ENCODE peak calls at places on chromosome 7, in seven cellular contexts. C, Y, K, N, H, E and W are unnamed samples.

GRCh38 chr7:133052357-133052756 is 29.5 kb downstream of the CHCHD3 start:
- DNase-seq in E (no peak), K (no peak), N (no peak), H (no peak), C (no peak), Y (no peak), W (no peak)

GRCh38 chr7:134356421-134356936 is 39.7 kb upstream of the SLC35B4 start:
- DNase-seq in H (no peak), C (no peak), Y (no peak), N (no peak), E (no peak), K (no peak), W (no peak)

GRCh38 chr7:155879592-155879991 is 67.3 kb upstream of the SHH start:
- DNase-seq in Y (no peak), H (peak; percentile 45), K (no peak), N (no peak), C (no peak), E (no peak), W (peak; percentile 48)

GRCh38 chr7:91265693-91266066 is 1.4 kb downstream of the FZD1 start:
- DNase-seq in N (no peak), C (no peak), Y (no peak), K (no peak), H (peak; percentile 86), E (no peak), W (no peak)

GRCh38 chr7:28329616-28330373 is 82.5 kb upstream of the CREB5 start:
- DNase-seq in E (no peak), N (no peak), K (no peak), C (peak; percentile 73), Y (no peak), H (no peak), W (no peak)

GRCh38 chr7:39083781-39084180 is 106.1 kb downstream of the POU6F2 start:
- DNase-seq in Y (no peak), E (no peak), C (no peak), K (no peak), N (no peak), H (no peak), W (no peak)

GRCh38 chr7:31095286-31096197 is 43.4 kb downstream of the ADCYAP1R1 start:
- DNase-seq in Y (no peak), N (no peak), E (no peak), K (no peak), C (no peak), H (peak; percentile 61), W (peak; percentile 62)

GRCh38 chr7:8365499-8366110 is 67.8 kb upstream of the NXPH1 start:
- DNase-seq in H (no peak), K (no peak), Y (no peak), C (no peak), E (peak; percentile 9), N (no peak), W (no peak)

GRCh38 chr7:41045556-41046123 is 657.2 kb downstream of the INHBA start:
- DNase-seq in Y (no peak), N (no peak), C (no peak), E (no peak), K (no peak), H (no peak), W (no peak)

GRCh38 chr7:66871076-66871475 is 49.9 kb upstream of the TMEM248 start:
- DNase-seq in N (no peak), H (no peak), Y (no peak), E (no peak), K (no peak), C (peak; percentile 27), W (no peak)

GRCh38 chr7:101118856-101119255 is 8.0 kb upstream of the SERPINE1 start:
- DNase-seq in H (no peak), Y (no peak), N (no peak), E (no peak), C (no peak), K (no peak), W (no peak)

GRCh38 chr7:155576900-155577508 is 30.6 kb upstream of the CNPY1 start:
- DNase-seq in C (no peak), N (no peak), Y (no peak), H (no peak), K (no peak), E (no peak), W (no peak)

GRCh38 chr7:12570529-12571461 is at the start of gene SCIN:
- DNase-seq in Y (no peak), N (peak; percentile 25), H (peak; percentile 83), E (peak; percentile 35), C (peak; percentile 10), K (no peak), W (no peak)

GRCh38 chr7:121151663-121152344 is 163.3 kb downstream of the CPED1 start:
- DNase-seq in C (no peak), N (no peak), K (no peak), E (no peak), Y (no peak), H (no peak), W (no peak)

GRCh38 chr7:122618603-122619189 is 80.2 kb downstream of the RNF133 start:
- DNase-seq in E (no peak), C (no peak), N (no peak), H (no peak), K (no peak), Y (no peak), W (no peak)

GRCh38 chr7:102287082-102287464 is 405 bp downstream of the SH2B2 start:
- DNase-seq in E (no peak), C (no peak), K (no peak), N (no peak), H (no peak), Y (no peak), W (no peak)

GRCh38 chr7:45456105-45456504 is 118.1 kb upstream of the ADCY1 start:
- DNase-seq in E (no peak), K (no peak), H (no peak), Y (no peak), N (no peak), C (no peak), W (no peak)

DNA sequence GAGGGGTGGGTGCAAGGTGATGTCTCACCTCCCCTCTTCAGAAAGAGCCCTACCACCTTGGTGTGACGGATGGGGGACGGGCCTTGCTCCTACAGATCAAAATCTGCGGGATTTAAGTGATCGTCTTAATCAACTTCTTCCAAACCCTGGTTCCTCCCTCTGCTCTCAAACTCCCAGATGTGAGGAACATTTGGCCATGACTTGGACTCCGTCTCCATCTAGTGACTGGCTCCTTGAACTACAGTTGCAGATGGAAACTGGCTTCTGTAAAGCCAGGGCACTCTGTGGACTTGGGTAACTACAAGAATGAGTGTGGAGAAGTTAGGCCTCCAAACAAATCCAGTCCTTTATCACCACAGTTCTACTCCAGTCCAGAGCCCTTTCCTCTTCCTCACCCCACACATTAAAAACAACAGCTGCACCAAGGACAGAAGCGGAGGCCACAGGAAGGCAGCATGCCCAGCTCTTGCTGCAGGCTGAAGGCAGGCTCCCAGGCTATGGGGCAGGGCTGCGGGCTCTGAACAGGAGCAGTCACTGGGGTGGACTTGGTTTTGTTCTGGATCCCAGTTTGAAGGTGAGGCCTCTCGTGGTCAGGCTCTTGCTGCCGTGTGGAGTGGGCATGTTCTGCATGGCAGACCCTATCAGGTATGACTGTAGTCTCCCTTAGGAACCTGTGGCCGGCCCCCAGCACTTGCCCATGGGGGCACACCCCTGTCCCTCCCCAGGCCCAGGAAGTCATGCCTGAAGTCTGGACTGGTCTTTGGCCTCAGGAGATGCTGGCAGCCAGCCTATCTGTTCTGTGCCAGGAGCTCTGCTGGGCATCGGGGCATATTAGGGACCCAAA is 79.4 kb downstream of the VWC2 start:
- DNase-seq in Y (peak; percentile 8), N (peak; percentile 50), E (peak; percentile 71), H (peak; percentile 83), C (peak; percentile 44), K (no peak), W (no peak)
- TF ChIP-seq CTCF in Y (peak; percentile 51), N (peak; percentile 66), E (peak; percentile 66), H (no peak), C (peak; percentile 67), K (peak; percentile 70), W (peak; percentile 67)

GRCh38 chr7:73582664-73583202 is 4.4 kb upstream of the TBL2 start:
- DNase-seq in N (no peak), H (no peak), E (no peak), Y (no peak), K (no peak), C (no peak), W (no peak)

GRCh38 chr7:73577627-73578341 is 595 bp downstream of the TBL2 start:
- DNase-seq in N (no peak), E (no peak), H (no peak), Y (no peak), C (no peak), K (no peak), W (no peak)

GRCh38 chr7:73573791-73574190 is 4.6 kb downstream of the TBL2 start:
- DNase-seq in N (no peak), E (no peak), H (no peak), C (no peak), Y (no peak), K (peak; percentile 12), W (no peak)

GRCh38 chr7:73573276-73573675 is 5.1 kb downstream of the TBL2 start:
- DNase-seq in N (no peak), K (no peak), C (no peak), H (no peak), E (no peak), Y (no peak), W (no peak)

DNA sequence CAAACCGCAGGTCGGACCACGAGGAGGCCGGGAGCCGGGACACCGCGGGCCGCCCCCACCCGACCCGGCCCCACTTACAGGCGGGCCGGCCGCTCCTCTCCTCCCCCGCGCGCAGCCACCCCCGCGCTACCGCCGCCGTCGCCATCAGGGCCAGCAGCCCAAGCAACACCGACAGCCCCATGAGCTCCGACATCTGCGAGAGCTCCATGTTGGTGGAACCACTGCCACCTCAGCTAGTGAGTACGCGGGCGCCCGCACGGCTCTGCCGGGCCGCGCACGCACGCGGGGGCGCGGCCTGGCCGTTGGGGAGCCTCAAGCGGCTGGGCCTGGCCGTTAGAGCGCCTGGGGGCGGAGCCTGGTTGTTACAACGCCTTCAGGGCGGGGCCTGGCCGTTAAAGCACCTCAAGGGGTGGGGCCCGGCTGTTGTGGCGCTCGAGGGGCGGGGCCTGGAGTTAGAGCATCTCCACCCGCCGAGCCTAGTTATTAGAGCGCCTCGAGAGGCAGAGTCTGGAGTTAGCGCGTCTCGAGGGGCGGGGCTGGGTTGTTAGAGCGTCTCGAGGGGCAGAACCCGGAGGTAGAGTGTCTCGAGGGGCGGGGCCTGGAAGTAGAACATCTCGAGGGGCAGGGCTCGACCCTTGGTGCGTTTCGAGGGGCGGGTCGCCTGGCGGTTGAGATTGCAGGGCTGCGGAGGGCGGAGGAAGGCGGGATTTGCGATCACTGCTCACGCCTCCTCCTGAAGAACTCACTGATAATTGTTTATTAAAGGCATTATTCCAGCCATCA is at the start of gene TBL2:
- DNase-seq in Y (peak; percentile 87), N (peak; percentile 97), K (peak; percentile 98), E (peak; percentile 98), C (peak; percentile 97), H (peak; percentile 99), W (peak; percentile 100)
- TF ChIP-seq CTCF in Y (no peak), N (peak; percentile 39), K (peak; percentile 45), E (peak; percentile 13), C (peak; percentile 5), H (no peak), W (peak; percentile 32)

GRCh38 chr7:16926283-16926682 is 44.5 kb upstream of the AGR3 start:
- DNase-seq in C (peak; percentile 69), E (no peak), H (no peak), Y (peak; percentile 47), N (peak; percentile 53), K (peak; percentile 39), W (no peak)
- TF ChIP-seq CTCF in C (peak; percentile 89), E (peak; percentile 38), H (no peak), Y (peak; percentile 84), N (peak; percentile 90), K (peak; percentile 76), W (peak; percentile 83)

DNA sequence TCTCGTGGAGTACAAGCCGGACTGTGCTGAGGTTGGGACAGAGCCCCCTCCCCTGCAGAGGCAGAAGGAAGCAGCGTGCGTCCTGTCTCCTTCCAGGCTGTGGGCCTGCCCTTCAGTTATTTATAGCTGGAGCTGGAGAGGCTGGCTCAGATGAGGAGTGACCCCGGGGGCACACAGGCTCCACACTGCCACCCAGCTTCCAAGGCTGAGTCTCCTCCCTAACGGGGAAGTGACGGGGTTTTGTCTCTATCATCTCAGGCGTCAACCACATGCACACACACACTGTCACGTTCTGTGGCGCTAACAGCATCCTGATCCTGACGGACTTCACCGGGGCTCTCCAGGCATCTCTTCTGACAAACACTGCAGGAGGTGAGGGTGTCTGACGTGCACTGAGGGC is 25.4 kb downstream of the AMZ1 start:
- DNase-seq in K (peak; percentile 67), N (peak; percentile 22), E (no peak), Y (no peak), H (no peak), C (no peak), W (no peak)
- TF ChIP-seq CTCF in K (peak; percentile 53), N (peak; percentile 38), E (no peak), Y (no peak), H (no peak), C (no peak), W (peak; percentile 45)